ENCODE peak calls at places on chromosomes 16 and 17, in four cellular contexts. S is K562, Q is HL-60, I is GM12878. O is an unnamed sample.

GRCh38 chr16:69031877-69032301 is 73.6 kb upstream of the HAS3 start:
- DNase-seq in S (no peak), Q (no peak), I (no peak), O (no peak)

GRCh38 chr17:76240461-76241204 is at the start of gene RNF157:
- DNase-seq in S (peak; percentile 78), I (no peak), Q (no peak), O (peak; percentile 74)

GRCh38 chr16:89931305-89931896 is 8.3 kb downstream of the TUBB3 start:
- DNase-seq in S (no peak), Q (no peak), I (no peak), O (no peak)

GRCh38 chr17:82745524-82745923 is 6.3 kb upstream of the TBCD start:
- DNase-seq in I (no peak), Q (no peak), S (no peak), O (no peak)

GRCh38 chr16:54284319-54284930 is 2.2 kb downstream of the IRX3 start:
- DNase-seq in Q (no peak), S (no peak), I (no peak), O (no peak)

GRCh38 chr17:55198690-55199370 is 65.9 kb upstream of the HLF start:
- DNase-seq in I (no peak), Q (no peak), S (no peak), O (no peak)

GRCh38 chr16:84647830-84648594 is at the start of gene KLHL36:
- DNase-seq in I (no peak), S (peak; percentile 73), Q (no peak), O (peak; percentile 96)

GRCh38 chr17:9291912-9292562 is 270.7 kb downstream of the NTN1 start:
- DNase-seq in Q (no peak), I (no peak), S (peak; percentile 10), O (peak; percentile 39)

GRCh38 chr16:69193860-69194259 is 6.9 kb downstream of the SNTB2 start:
- DNase-seq in S (no peak), Q (no peak), I (no peak), O (no peak)

GRCh38 chr17:17076066-17076465 is 33.8 kb downstream of the MPRIP start:
- DNase-seq in Q (no peak), I (no peak), S (no peak), O (no peak)

GRCh38 chr17:56983380-56983779 is 5.4 kb downstream of the SCPEP1 start:
- DNase-seq in Q (peak; percentile 51), I (no peak), S (no peak), O (no peak)

GRCh38 chr16:61879-62281 is 8.3 kb downstream of the SNRNP25 start:
- DNase-seq in S (no peak), I (no peak), Q (no peak), O (no peak)

GRCh38 chr16:84614075-84614474 is 3.8 kb downstream of the COTL1 start:
- DNase-seq in S (no peak), I (no peak), Q (peak; percentile 20), O (no peak)

GRCh38 chr16:25747160-25747758 is 55.5 kb downstream of the HS3ST4 start:
- DNase-seq in I (no peak), Q (no peak), S (peak; percentile 38), O (no peak)

GRCh38 chr17:19337712-19338023 is 24.9 kb downstream of the B9D1 start:
- DNase-seq in S (no peak), I (no peak), Q (no peak), O (no peak)

GRCh38 chr17:247767-248166 is 66.3 kb upstream of the DOC2B start:
- DNase-seq in I (no peak), Q (no peak), S (no peak), O (no peak)

GRCh38 chr17:45440161-45440859 is 7.6 kb upstream of the ARHGAP27 start:
- DNase-seq in S (no peak), Q (no peak), I (no peak), O (no peak)

GRCh38 chr16:25109643-25110042 is 1.9 kb upstream of the LCMT1 start:
- DNase-seq in Q (no peak), I (no peak), S (peak; percentile 74), O (no peak)

GRCh38 chr17:62869885-62870580 is 61.9 kb upstream of the MARCHF10 start:
- DNase-seq in S (no peak), I (no peak), Q (no peak), O (no peak)

GRCh38 chr16:29719063-29719462 is 26.7 kb downstream of the C16orf54 start:
- DNase-seq in Q (no peak), I (no peak), S (no peak), O (no peak)

GRCh38 chr17:74822329-74823175 is 37.1 kb downstream of the GRIN2C start:
- DNase-seq in I (no peak), Q (no peak), S (no peak), O (no peak)

GRCh38 chr17:59275618-59276017 is 55.3 kb downstream of the GDPD1 start:
- DNase-seq in S (no peak), Q (no peak), I (no peak), O (no peak)

GRCh38 chr16:74143171-74143570 is 153.4 kb upstream of the PSMD7 start:
- DNase-seq in I (no peak), S (no peak), Q (no peak), O (no peak)

GRCh38 chr17:42311240-42312034 is 23.1 kb downstream of the STAT5A start:
- DNase-seq in I (no peak), Q (peak; percentile 71), S (peak; percentile 97), O (no peak)

GRCh38 chr17:77045441-77046041 is 95.2 kb upstream of the SEC14L1 start:
- DNase-seq in I (no peak), S (no peak), Q (no peak), O (no peak)

GRCh38 chr16:67164599-67165061 is at the start of gene HSF4:
- DNase-seq in Q (no peak), I (no peak), S (peak; percentile 86), O (no peak)

GRCh38 chr16:9042533-9042932 is 48.9 kb upstream of the HAPSTR1 start:
- DNase-seq in S (no peak), Q (no peak), I (no peak), O (no peak)

GRCh38 chr17:73604476-73604875 is 39.8 kb downstream of the SDK2 start:
- DNase-seq in S (no peak), I (no peak), Q (no peak), O (no peak)

GRCh38 chr16:83701494-83701893 is 106.3 kb upstream of the HSBP1 start:
- DNase-seq in I (no peak), Q (peak; percentile 3), S (peak; percentile 63), O (no peak)

GRCh38 chr17:11559601-11560000 is 38.7 kb upstream of the DNAH9 start:
- DNase-seq in Q (no peak), I (no peak), S (no peak), O (no peak)

GRCh38 chr16:1713933-1714332 is 7.9 kb downstream of the MAPK8IP3 start:
- DNase-seq in Q (no peak), S (no peak), I (peak; percentile 39), O (no peak)

GRCh38 chr16:57383276-57384247 is 11.3 kb downstream of the CX3CL1 start:
- DNase-seq in I (no peak), S (no peak), Q (no peak), O (no peak)

GRCh38 chr16:57382535-57383275 is 10.4 kb downstream of the CX3CL1 start:
- DNase-seq in S (no peak), Q (no peak), I (no peak), O (no peak)

GRCh38 chr16:57381791-57382534 is 9.7 kb downstream of the CX3CL1 start:
- DNase-seq in Q (no peak), S (no peak), I (no peak), O (no peak)

GRCh38 chr16:57379579-57379978 is 7.3 kb downstream of the CX3CL1 start:
- DNase-seq in I (no peak), Q (no peak), S (no peak), O (no peak)

GRCh38 chr16:57380671-57381462 is 8.6 kb downstream of the CX3CL1 start:
- DNase-seq in Q (no peak), S (no peak), I (no peak), O (no peak)
- TF ChIP-seq SPI1 in Q (peak; percentile 21), S (no peak), I (peak; percentile 28), O (peak; percentile 53)

DNA sequence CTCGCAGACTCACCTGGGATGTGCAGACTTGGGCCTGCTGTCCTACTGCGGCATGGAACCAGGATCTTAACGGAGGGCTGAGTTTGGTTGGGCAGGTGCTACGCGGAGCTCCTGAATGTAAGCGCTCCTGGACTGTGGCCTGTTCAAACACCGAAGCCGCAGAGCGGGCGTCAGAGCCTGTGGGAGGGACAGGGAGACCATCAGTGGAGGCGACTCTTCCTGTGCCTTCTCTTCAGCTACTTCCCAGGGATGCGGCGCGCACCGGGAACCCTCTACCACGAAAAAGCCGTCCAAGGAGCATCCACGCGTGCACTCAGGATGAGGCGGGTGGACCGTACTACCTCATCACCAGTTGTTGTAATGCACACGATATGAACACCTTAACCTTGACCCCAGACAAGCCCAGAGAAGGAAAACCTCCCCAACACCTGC is 2.0 kb downstream of the USP36 start:
- DNase-seq in I (no peak), Q (no peak), S (no peak), O (no peak)
- TF ChIP-seq SPI1 in I (no peak), Q (no peak), S (no peak), O (no peak)

DNA sequence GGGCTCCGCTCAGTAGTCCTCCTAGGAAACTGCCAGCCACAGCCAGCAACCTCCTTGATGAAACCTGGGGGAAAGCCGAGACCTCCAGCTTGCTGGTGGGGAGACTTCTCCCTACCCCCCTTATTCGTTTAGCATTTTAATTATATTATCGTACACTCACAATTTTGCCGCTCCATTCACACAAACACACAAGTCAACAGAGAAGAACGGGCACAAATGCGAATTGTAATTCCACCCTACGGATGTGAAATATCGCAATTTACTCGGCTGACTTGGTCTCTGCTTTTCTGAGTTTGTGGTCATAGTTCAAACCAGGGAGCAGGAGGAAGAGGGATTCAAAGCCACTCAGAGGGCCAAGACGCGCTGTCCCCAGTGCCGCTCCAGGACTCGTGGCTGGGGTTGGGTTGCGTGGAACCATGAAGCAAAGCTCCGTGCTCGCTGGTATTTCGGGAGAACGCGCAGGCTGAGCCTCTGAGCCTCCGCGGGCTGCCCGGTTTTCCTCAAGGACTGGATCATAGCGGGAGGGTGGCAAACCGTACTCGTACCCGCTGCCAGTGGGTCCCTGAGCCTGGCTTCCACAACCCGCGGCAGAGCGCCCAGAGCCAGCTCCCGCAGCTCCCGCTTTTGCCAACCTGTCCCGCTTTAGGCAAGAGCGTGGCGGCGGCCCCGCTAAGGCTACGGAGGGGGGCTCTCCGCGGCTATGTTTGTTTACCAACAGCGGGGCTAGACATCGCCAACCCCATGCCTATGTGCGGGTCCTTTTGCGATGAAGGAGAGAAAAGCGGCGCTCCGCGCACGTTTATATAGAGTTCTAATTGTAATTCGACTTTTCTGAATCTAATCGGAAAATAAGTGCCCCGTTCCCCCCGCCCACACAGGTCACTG is 2.0 kb downstream of the LHX1 start:
- DNase-seq in I (no peak), Q (no peak), S (no peak), O (no peak)
- TF ChIP-seq SPI1 in I (no peak), Q (no peak), S (no peak), O (no peak)

DNA sequence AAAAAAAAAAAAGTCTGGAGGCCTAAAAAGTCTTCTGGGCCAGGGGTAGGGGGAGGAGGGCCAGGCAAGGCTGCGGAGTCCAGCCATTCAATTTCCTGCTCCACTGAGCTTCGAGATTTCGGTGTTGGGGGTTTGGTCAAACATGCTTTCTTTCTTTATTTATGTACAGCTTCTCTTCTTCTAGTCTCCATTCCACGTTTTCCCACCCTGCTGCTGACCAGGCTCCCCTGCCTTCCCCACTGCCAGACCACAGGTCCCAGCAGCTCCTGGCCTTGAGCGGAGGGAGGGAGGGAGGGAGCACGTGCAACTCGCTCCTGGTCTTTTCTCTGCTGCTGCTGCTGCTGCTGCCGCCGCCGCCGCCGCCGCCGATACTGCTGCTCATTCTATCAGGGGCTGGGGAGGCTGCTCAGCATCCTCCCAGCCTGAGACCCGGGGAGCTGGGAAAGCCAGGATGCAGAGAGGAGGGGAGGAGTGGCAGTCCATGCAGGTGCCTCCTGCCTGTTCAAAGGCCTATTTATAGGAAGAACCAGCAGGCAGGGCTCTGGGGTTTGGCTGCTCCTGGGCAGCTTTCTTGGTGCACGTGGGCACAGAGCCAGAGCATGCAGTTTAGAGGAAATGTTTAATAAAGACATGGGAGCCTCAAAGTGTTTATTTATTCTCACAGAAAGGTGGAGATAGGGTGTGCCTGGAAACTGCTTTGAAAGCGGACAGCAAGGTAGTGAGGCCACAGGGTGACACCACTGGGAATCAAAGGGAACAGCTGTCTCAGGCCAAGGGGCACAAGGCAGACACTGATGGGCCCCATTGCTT is 23.4 kb upstream of the ZFHX3 start:
- DNase-seq in I (no peak), S (no peak), Q (no peak), O (peak; percentile 35)
- TF ChIP-seq SPI1 in I (no peak), S (no peak), Q (no peak), O (no peak)